ENCODE peak calls at places on chromosome 16, in nine cellular contexts. One of them, this sample, is unnamed.

GRCh38 chr16:58658796-58659211 is 25.8 kb downstream of the SLC38A7 start:
- DNase-seq in upper lobe of right lung: no peak
- DNase-seq in testis: no peak
- DNase-seq in endodermal cell: no peak
- DNase-seq in aorta: no peak
- DNase-seq in GM23338: no peak
- DNase-seq in spleen: no peak
- DNase-seq in breast epithelium: no peak
- DNase-seq in left ventricle myocardium inferior: no peak
- DNase-seq in this sample: no peak

GRCh38 chr16:24848065-24848464 is 2.3 kb downstream of the SLC5A11 start:
- DNase-seq in upper lobe of right lung: no peak
- DNase-seq in testis: no peak
- DNase-seq in endodermal cell: no peak
- DNase-seq in aorta: no peak
- DNase-seq in GM23338: no peak
- DNase-seq in spleen: no peak
- DNase-seq in breast epithelium: no peak
- DNase-seq in left ventricle myocardium inferior: no peak
- DNase-seq in this sample: no peak

GRCh38 chr16:88904676-88905365 is 38.4 kb upstream of the PABPN1L start:
- DNase-seq in upper lobe of right lung: no peak
- DNase-seq in testis: no peak
- DNase-seq in endodermal cell: no peak
- DNase-seq in aorta: no peak
- DNase-seq in GM23338: no peak
- DNase-seq in spleen: no peak
- DNase-seq in breast epithelium: no peak
- DNase-seq in left ventricle myocardium inferior: no peak
- DNase-seq in this sample: no peak

GRCh38 chr16:67803894-67804293 is 2.5 kb downstream of the RANBP10 start:
- DNase-seq in upper lobe of right lung: no peak
- DNase-seq in testis: no peak
- DNase-seq in endodermal cell: no peak
- DNase-seq in aorta: no peak
- DNase-seq in GM23338: no peak
- DNase-seq in spleen: peak; percentile 80
- DNase-seq in breast epithelium: no peak
- DNase-seq in left ventricle myocardium inferior: no peak
- DNase-seq in this sample: no peak

GRCh38 chr16:67948015-67948414 is 4.1 kb upstream of the LCAT start:
- DNase-seq in upper lobe of right lung: no peak
- DNase-seq in testis: no peak
- DNase-seq in endodermal cell: no peak
- DNase-seq in aorta: no peak
- DNase-seq in GM23338: no peak
- DNase-seq in spleen: no peak
- DNase-seq in breast epithelium: no peak
- DNase-seq in left ventricle myocardium inferior: no peak
- DNase-seq in this sample: peak; percentile 27

GRCh38 chr16:50797456-50797855 is 55.6 kb downstream of the CYLD start:
- DNase-seq in upper lobe of right lung: no peak
- DNase-seq in testis: no peak
- DNase-seq in endodermal cell: no peak
- DNase-seq in aorta: no peak
- DNase-seq in GM23338: no peak
- DNase-seq in spleen: no peak
- DNase-seq in breast epithelium: no peak
- DNase-seq in left ventricle myocardium inferior: no peak
- DNase-seq in this sample: no peak

GRCh38 chr16:66082424-66082823 is 284.1 kb upstream of the CDH5 start:
- DNase-seq in upper lobe of right lung: no peak
- DNase-seq in testis: no peak
- DNase-seq in endodermal cell: no peak
- DNase-seq in aorta: no peak
- DNase-seq in GM23338: no peak
- DNase-seq in spleen: no peak
- DNase-seq in breast epithelium: no peak
- DNase-seq in left ventricle myocardium inferior: no peak
- DNase-seq in this sample: no peak

GRCh38 chr16:26697826-26698225 is 368.9 kb upstream of the C16orf82 start:
- DNase-seq in upper lobe of right lung: no peak
- DNase-seq in testis: no peak
- DNase-seq in endodermal cell: no peak
- DNase-seq in aorta: no peak
- DNase-seq in GM23338: peak; percentile 3
- DNase-seq in spleen: no peak
- DNase-seq in breast epithelium: no peak
- DNase-seq in left ventricle myocardium inferior: no peak
- DNase-seq in this sample: no peak

GRCh38 chr16:17228708-17229055 is 242.1 kb downstream of the XYLT1 start:
- DNase-seq in upper lobe of right lung: no peak
- DNase-seq in testis: no peak
- DNase-seq in endodermal cell: no peak
- DNase-seq in aorta: no peak
- DNase-seq in GM23338: no peak
- DNase-seq in spleen: no peak
- DNase-seq in breast epithelium: no peak
- DNase-seq in left ventricle myocardium inferior: no peak
- DNase-seq in this sample: no peak

GRCh38 chr16:63925221-63925620 is 1196.6 kb downstream of the CDH11 start:
- DNase-seq in upper lobe of right lung: no peak
- DNase-seq in testis: peak; percentile 25
- DNase-seq in endodermal cell: no peak
- DNase-seq in aorta: no peak
- DNase-seq in GM23338: peak; percentile 10
- DNase-seq in spleen: no peak
- DNase-seq in breast epithelium: no peak
- DNase-seq in left ventricle myocardium inferior: no peak
- DNase-seq in this sample: no peak

GRCh38 chr16:50360033-50360778 is 8.6 kb downstream of the BRD7 start:
- DNase-seq in upper lobe of right lung: no peak
- DNase-seq in testis: no peak
- DNase-seq in endodermal cell: no peak
- DNase-seq in aorta: peak; percentile 72
- DNase-seq in GM23338: no peak
- DNase-seq in spleen: no peak
- DNase-seq in breast epithelium: no peak
- DNase-seq in left ventricle myocardium inferior: no peak
- DNase-seq in this sample: no peak

GRCh38 chr16:12771341-12771798 is 32.3 kb downstream of the CPPED1 start:
- DNase-seq in upper lobe of right lung: no peak
- DNase-seq in testis: no peak
- DNase-seq in endodermal cell: no peak
- DNase-seq in aorta: no peak
- DNase-seq in GM23338: no peak
- DNase-seq in spleen: no peak
- DNase-seq in breast epithelium: no peak
- DNase-seq in left ventricle myocardium inferior: no peak
- DNase-seq in this sample: no peak

DNA sequence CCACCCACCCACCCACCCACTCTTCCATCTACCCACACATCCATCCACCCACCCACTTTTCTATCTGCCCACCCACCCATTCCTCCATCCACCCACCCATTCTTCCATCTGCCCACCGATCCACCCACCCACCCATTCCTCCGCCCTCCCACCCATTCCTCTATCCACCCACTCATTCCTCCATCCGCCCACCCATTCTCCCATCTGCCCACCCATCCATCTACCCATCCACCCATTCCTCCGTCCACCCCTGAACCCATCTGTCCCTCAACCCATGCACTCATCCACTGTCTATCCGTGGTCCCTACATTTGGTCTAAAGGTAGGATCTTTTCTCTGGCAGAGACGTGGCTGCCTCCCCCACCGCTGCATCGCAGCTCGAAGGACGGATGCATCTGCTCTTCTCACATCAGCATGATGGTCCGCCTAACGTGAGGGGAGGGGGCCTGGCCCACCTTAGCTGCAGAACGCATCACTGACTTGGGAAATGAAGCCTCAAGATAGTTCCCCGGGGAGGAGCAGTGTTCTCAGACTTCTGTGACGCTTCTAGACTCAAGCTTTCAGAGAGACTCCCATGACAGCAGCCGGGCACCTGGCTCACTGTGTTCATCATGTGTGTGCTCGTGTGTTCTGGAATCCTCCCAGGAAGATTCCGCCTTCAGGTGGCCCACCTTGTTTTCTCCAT is 17.2 kb upstream of the GSE1 start:
- DNase-seq in upper lobe of right lung: no peak
- DNase-seq in testis: no peak
- DNase-seq in endodermal cell: no peak
- DNase-seq in aorta: no peak
- DNase-seq in GM23338: no peak
- DNase-seq in spleen: no peak
- DNase-seq in breast epithelium: no peak
- DNase-seq in left ventricle myocardium inferior: no peak
- DNase-seq in this sample: no peak
- H3K4me1 ChIP-seq in upper lobe of right lung: peaks cover 4% of the 10 kb centered on the region
- H3K4me1 ChIP-seq in testis: peaks cover 3% of the 10 kb centered on the region
- H3K4me1 ChIP-seq in endodermal cell: no peaks in the 10 kb centered on the region
- H3K4me1 ChIP-seq in aorta: no peaks in the 10 kb centered on the region
- H3K4me1 ChIP-seq in GM23338: peaks cover 28% of the 10 kb centered on the region
- H3K4me1 ChIP-seq in spleen: peaks cover 8% of the 10 kb centered on the region
- H3K4me1 ChIP-seq in breast epithelium: peaks cover 4% of the 10 kb centered on the region
- H3K4me1 ChIP-seq in left ventricle myocardium inferior: peaks cover 7% of the 10 kb centered on the region
- H3K4me1 ChIP-seq in this sample: peaks cover 4% of the 10 kb centered on the region

DNA sequence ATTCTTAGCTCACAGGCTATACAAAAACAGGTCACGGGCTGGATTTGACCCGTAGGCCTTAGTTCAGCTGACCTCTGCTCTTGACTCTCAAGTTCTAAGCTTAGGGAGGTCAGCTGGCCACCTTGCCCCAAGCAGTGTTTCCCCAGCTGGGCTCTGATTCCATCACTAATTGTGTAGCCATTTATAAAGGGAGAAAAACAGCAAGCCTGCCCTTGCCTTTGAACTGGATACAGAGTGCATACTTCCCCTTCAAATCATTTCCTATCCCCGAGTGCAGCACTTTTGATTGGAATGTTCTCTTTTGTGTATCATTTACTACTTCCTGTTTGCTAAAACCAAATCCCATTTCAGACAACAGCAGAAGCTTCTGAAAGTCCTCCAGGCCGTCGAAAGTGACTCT is 153.6 kb downstream of the KATNIP start:
- DNase-seq in upper lobe of right lung: peak; percentile 11
- DNase-seq in testis: no peak
- DNase-seq in endodermal cell: no peak
- DNase-seq in aorta: no peak
- DNase-seq in GM23338: no peak
- DNase-seq in spleen: peak; percentile 21
- DNase-seq in breast epithelium: no peak
- DNase-seq in left ventricle myocardium inferior: no peak
- DNase-seq in this sample: no peak
- H3K27ac ChIP-seq in upper lobe of right lung: no peak overlapping the region
- H3K27ac ChIP-seq in testis: no peak overlapping the region
- H3K27ac ChIP-seq in endodermal cell: peak overlapping the region; percentile 30
- H3K27ac ChIP-seq in aorta: no peak overlapping the region
- H3K27ac ChIP-seq in GM23338: peak overlapping the region; percentile 14
- H3K27ac ChIP-seq in spleen: no peak overlapping the region
- H3K27ac ChIP-seq in breast epithelium: no peak overlapping the region
- H3K27ac ChIP-seq in left ventricle myocardium inferior: no peak overlapping the region
- H3K27ac ChIP-seq in this sample: no peak overlapping the region

GRCh38 chr16:4388275-4389021 is 16.8 kb downstream of the VASN start:
- DNase-seq in upper lobe of right lung: no peak
- DNase-seq in testis: no peak
- DNase-seq in endodermal cell: peak; percentile 77
- DNase-seq in aorta: peak; percentile 89
- DNase-seq in GM23338: peak; percentile 45
- DNase-seq in spleen: no peak
- DNase-seq in breast epithelium: no peak
- DNase-seq in left ventricle myocardium inferior: peak; percentile 51
- DNase-seq in this sample: no peak
- H3K4me1 ChIP-seq in upper lobe of right lung: peaks cover 15% of the 10 kb centered on the region
- H3K4me1 ChIP-seq in testis: peaks cover 48% of the 10 kb centered on the region
- H3K4me1 ChIP-seq in endodermal cell: no peaks in the 10 kb centered on the region
- H3K4me1 ChIP-seq in aorta: no peaks in the 10 kb centered on the region
- H3K4me1 ChIP-seq in GM23338: peaks cover 38% of the 10 kb centered on the region
- H3K4me1 ChIP-seq in spleen: no peaks in the 10 kb centered on the region
- H3K4me1 ChIP-seq in breast epithelium: peaks cover 10% of the 10 kb centered on the region
- H3K4me1 ChIP-seq in left ventricle myocardium inferior: peaks cover 94% of the 10 kb centered on the region
- H3K4me1 ChIP-seq in this sample: no peaks in the 10 kb centered on the region

DNA sequence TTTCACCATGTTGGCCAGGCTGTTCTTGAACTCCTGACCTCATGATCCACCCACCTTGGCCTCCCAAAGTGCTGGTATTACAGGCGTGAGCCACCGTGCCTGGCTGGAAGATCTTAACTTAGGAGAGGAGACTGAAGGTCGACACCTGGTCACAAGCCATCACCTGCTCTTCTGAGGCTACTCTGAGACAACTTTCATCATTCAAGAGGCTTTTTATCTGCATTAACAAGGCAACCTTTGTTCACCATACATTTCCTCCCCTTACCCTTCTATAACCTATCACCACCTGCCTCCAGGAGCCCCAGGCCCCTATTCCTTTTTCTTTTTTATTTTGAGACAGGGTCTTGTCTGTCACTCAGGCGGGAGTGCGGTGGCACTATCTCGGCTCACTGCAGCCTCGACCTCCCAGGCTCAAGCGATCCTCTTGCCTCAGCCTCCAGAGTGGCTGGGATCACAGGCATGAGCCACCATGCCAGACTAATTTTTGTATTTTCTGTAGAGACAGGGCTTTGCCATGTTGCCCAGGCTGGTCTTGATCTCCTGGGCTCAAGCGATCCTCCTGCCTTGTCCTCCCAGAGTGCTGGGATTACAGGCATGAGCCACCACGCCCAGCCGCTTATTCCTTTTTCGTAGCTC is 6.2 kb downstream of the LITAF start:
- DNase-seq in upper lobe of right lung: peak; percentile 19
- DNase-seq in testis: no peak
- DNase-seq in endodermal cell: no peak
- DNase-seq in aorta: peak; percentile 24
- DNase-seq in GM23338: no peak
- DNase-seq in spleen: peak; percentile 36
- DNase-seq in breast epithelium: no peak
- DNase-seq in left ventricle myocardium inferior: peak; percentile 9
- DNase-seq in this sample: no peak
- H3K27ac ChIP-seq in upper lobe of right lung: no peak overlapping the region
- H3K27ac ChIP-seq in testis: no peak overlapping the region
- H3K27ac ChIP-seq in endodermal cell: no peak overlapping the region
- H3K27ac ChIP-seq in aorta: no peak overlapping the region
- H3K27ac ChIP-seq in GM23338: no peak overlapping the region
- H3K27ac ChIP-seq in spleen: peak overlapping the region; percentile 16
- H3K27ac ChIP-seq in breast epithelium: peak overlapping the region; percentile 40
- H3K27ac ChIP-seq in left ventricle myocardium inferior: no peak overlapping the region
- H3K27ac ChIP-seq in this sample: peak overlapping the region; percentile 19